ENCODE peak calls at places on chromosome 21, in ten cellular contexts. U, W, I, Y, H, D, A, F, E and M are unnamed samples.

GRCh38 chr21:34107606-34108005 is 34.2 kb downstream of the MRPS6 start:
- DNase-seq in Y (no peak), E (no peak), A (no peak), I (no peak), U (no peak), H (no peak), W (no peak), D (no peak), F (no peak), M (no peak)

GRCh38 chr21:24290151-24290833 is 1317.0 kb downstream of the MRPL39 start:
- DNase-seq in W (no peak), I (no peak), F (no peak), D (no peak), Y (no peak), E (no peak), H (no peak), A (no peak), U (no peak), M (no peak)

GRCh38 chr21:25862596-25862995 is 127.8 kb downstream of the GABPA start:
- DNase-seq in E (peak; percentile 15), A (no peak), Y (peak; percentile 74), W (no peak), U (peak; percentile 59), D (peak; percentile 19), I (peak; percentile 13), H (peak; percentile 34), F (no peak), M (no peak)

GRCh38 chr21:25735895-25736597 is 1.3 kb downstream of the GABPA start:
- DNase-seq in D (peak; percentile 15), E (peak; percentile 19), W (no peak), I (no peak), U (peak; percentile 52), A (no peak), Y (peak; percentile 9), H (peak; percentile 32), F (no peak), M (no peak)

GRCh38 chr21:46388206-46388880 is 64.4 kb downstream of the PCNT start:
- DNase-seq in U (no peak), D (no peak), F (no peak), W (no peak), A (no peak), H (no peak), Y (no peak), I (no peak), E (no peak), M (no peak)

GRCh38 chr21:34881421-34881820 is 167.7 kb downstream of the RUNX1 start:
- DNase-seq in U (peak; percentile 57), A (no peak), D (no peak), W (no peak), F (no peak), Y (peak; percentile 63), H (no peak), I (no peak), E (peak; percentile 77), M (no peak)

GRCh38 chr21:17576080-17576835 is 36.4 kb downstream of the BTG3 start:
- DNase-seq in Y (no peak), H (no peak), I (no peak), F (no peak), W (no peak), A (no peak), E (no peak), D (no peak), U (no peak), M (no peak)

GRCh38 chr21:27681841-27682240 is 715.0 kb upstream of the ADAMTS5 start:
- DNase-seq in U (peak; percentile 54), Y (peak; percentile 24), A (no peak), I (no peak), F (no peak), W (no peak), H (no peak), E (peak; percentile 9), D (peak; percentile 43), M (no peak)

GRCh38 chr21:15695241-15695640 is 34.5 kb upstream of the USP25 start:
- DNase-seq in Y (no peak), U (no peak), A (no peak), E (no peak), F (no peak), H (no peak), W (no peak), D (no peak), I (no peak), M (no peak)

DNA sequence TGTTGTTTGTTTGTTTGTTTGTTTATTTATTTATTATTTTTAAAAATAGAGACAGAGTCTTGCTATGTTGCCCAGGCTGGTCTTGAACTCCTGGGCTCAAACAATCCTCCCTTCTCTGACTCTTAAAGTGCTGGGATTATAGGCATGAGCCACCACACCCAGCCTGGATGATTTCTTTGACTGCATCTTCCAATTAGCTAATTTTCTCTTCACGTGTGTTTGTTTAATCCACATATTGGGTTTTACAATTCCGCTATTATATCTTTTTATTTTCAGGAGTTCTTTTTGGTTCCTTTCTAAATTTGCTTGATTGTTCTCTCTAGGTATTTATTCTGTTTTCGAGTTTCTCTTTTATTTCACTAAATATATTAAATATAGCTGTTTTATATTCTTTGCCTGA is 19.8 kb downstream of the SH3BGR start:
- DNase-seq in W (no peak), A (no peak), I (no peak), Y (no peak), E (no peak), U (no peak), D (no peak), H (no peak), F (no peak), M (no peak)
- H3K4me3 ChIP-seq in W (no peak overlapping the region), A (no peak overlapping the region), I (no peak overlapping the region), Y (no peak overlapping the region), E (no peak overlapping the region), U (no peak overlapping the region), D (no peak overlapping the region), H (no peak overlapping the region), F (no peak overlapping the region), M (no peak overlapping the region)

DNA sequence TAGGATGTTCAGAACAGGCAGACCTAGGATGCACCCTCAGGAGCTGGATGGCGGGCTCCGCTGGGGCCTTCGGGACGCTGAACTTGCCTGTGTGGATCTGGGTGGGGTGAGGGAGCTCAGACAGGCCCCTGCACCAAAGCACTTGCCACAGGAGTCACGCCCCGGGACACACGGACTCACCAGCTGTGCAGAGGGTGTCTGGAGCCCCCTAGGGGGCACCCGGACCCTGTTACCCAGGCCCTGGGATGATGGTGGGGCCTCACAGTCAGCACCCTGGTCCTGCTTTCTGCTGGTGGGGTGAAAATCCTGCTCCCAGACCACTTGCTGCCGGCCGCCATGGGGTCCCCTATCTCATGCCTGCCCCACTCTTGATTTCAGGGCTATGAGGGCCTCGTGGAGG is 10.8 kb downstream of the PFKL start:
- DNase-seq in E (no peak), H (peak; percentile 48), Y (no peak), A (no peak), U (no peak), W (no peak), D (no peak), I (no peak), F (no peak), M (no peak)
- TF ChIP-seq CTCF in E (peak; percentile 24), H (peak; percentile 69), Y (no peak), A (no peak), U (no peak), W (no peak), D (no peak), I (no peak), F (no peak), M (no peak)

DNA sequence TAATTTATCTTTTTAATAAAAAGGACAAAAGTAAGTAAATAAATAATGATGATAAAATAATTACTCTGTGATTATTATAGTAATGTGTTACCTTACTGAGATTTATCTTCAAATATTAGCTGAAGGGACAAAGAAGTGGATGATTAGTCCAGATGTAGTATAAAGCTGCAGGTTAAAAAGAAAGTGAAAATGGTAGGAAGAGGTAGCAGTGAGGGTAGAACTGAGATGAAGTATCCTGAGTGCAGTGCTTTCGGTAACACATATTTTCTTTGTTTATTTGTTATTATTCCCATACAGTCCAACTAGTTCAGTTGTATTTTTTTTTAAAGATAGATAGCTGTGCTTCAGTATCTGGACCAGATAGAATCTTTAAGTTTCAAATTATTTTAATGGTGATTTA is 1203.5 kb downstream of the NCAM2 start:
- DNase-seq in W (no peak), Y (no peak), F (no peak), H (no peak), D (no peak), I (no peak), U (no peak), E (no peak), A (no peak), M (no peak)
- H3K4me3 ChIP-seq in W (no peak overlapping the region), Y (no peak overlapping the region), F (no peak overlapping the region), H (no peak overlapping the region), D (no peak overlapping the region), I (no peak overlapping the region), U (no peak overlapping the region), E (no peak overlapping the region), A (no peak overlapping the region), M (no peak overlapping the region)

GRCh38 chr21:45358261-45358670 is 46.7 kb upstream of the COL18A1 start:
- DNase-seq in I (no peak), F (no peak), A (no peak), U (no peak), Y (no peak), W (no peak), D (no peak), H (no peak), E (no peak), M (no peak)

GRCh38 chr21:45355573-45355972 is 49.4 kb upstream of the COL18A1 start:
- DNase-seq in F (no peak), D (no peak), U (no peak), H (no peak), Y (no peak), W (no peak), E (no peak), A (no peak), I (no peak), M (peak; percentile 33)

GRCh38 chr21:45357436-45358260 is 47.3 kb upstream of the COL18A1 start:
- DNase-seq in F (no peak), U (no peak), D (no peak), Y (no peak), H (no peak), W (peak; percentile 74), A (no peak), E (no peak), I (peak; percentile 34), M (peak; percentile 65)

GRCh38 chr21:45356251-45356650 is 48.7 kb upstream of the COL18A1 start:
- DNase-seq in Y (no peak), D (no peak), W (no peak), I (no peak), F (no peak), U (no peak), A (no peak), E (no peak), H (no peak), M (no peak)

DNA sequence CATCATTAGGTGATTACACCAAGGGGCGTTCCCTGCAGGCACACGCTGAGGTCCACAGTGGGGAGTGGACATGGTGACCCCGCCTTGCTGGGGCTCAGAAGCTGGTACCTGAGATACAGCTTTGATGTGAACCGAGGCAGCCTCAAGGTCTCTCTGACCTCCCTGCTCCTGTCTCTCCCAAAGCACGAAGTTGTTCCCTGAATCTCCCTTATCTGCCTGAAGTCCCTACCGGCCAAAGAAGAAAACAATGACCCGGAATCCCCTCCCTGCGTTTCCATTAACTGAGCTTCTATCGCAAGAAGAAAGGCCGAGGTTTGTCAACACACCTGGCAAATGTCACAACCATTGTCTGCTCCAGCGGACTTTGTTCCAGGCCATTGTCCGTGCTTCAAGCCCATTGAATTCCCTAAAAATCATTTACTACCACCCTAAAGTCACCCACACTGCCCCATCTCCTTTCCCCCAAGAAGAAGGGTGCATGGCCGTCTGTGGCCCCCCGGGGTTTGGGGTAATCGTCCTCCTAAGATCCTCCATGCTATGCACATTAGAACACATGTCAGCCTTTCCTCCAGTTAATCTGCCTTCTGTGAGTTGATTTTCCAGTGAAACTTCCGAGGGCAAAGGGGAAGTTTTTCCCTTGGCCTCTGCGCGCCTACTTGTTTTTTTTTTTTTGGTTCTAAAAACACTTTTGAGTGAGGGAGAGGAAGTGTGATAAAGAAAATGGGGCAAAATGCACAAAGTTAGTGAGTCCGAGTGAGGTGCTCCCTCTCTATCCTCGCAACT is 48.1 kb upstream of the COL18A1 start:
- DNase-seq in D (no peak), W (no peak), F (no peak), U (no peak), A (no peak), I (no peak), E (no peak), Y (no peak), H (no peak), M (peak; percentile 87)
- TF ChIP-seq CTCF in D (no peak), W (no peak), F (no peak), U (no peak), A (no peak), I (no peak), E (no peak), Y (no peak), H (no peak), M (peak; percentile 6)